ENCODE peak calls at places on chromosomes 13 and 19, in four cellular contexts. F is activated T-cell treated with anti-CD3 and anti-CD28 coated beads for 1 hour, R is M059J, G is Peyer's patch. M is an unnamed sample.

GRCh38 chr19:48881741-48882657 is 9.8 kb downstream of the PPP1R15A start:
- DNase-seq in F (no peak), R (no peak), G (no peak), M (no peak)

GRCh38 chr19:1465191-1466016 is 13.6 kb downstream of the C19orf25 start:
- DNase-seq in F (no peak), R (no peak), G (no peak), M (peak; percentile 63)

GRCh38 chr13:94550030-94550738 is 45.8 kb downstream of the TGDS start:
- DNase-seq in F (no peak), R (peak; percentile 52), G (no peak), M (no peak)

GRCh38 chr13:106484755-106485193 is 50.7 kb downstream of the EFNB2 start:
- DNase-seq in F (no peak), R (no peak), G (no peak), M (no peak)

GRCh38 chr13:28322256-28322895 is 172.6 kb downstream of the FLT1 start:
- DNase-seq in F (no peak), R (peak; percentile 73), G (no peak), M (no peak)

GRCh38 chr13:113091891-113092775 is 13.5 kb upstream of the F7 start:
- DNase-seq in F (no peak), R (no peak), G (no peak), M (no peak)

GRCh38 chr19:1283917-1284292 is 1.8 kb upstream of the EFNA2 start:
- DNase-seq in F (no peak), R (no peak), G (no peak), M (no peak)

GRCh38 chr19:50925734-50926133 is 14.5 kb upstream of the KLK4 start:
- DNase-seq in F (no peak), R (peak; percentile 15), G (no peak), M (no peak)

GRCh38 chr13:43405457-43405856 is 381.3 kb downstream of the ENOX1 start:
- DNase-seq in F (no peak), R (peak; percentile 78), G (no peak), M (no peak)

GRCh38 chr19:4537953-4538600 is 1.8 kb downstream of the LRG1 start:
- DNase-seq in F (no peak), R (no peak), G (no peak), M (no peak)

GRCh38 chr19:48858984-48859710 is 9.3 kb downstream of the PLEKHA4 start:
- DNase-seq in F (peak; percentile 78), R (no peak), G (peak; percentile 85), M (peak; percentile 73)

GRCh38 chr19:56217039-56217949 is 15.2 kb downstream of the ZSCAN5C start:
- DNase-seq in F (no peak), R (peak; percentile 5), G (no peak), M (no peak)

GRCh38 chr19:19385900-19386339 is 19.6 kb upstream of the GATAD2A start:
- DNase-seq in F (peak; percentile 48), R (no peak), G (peak; percentile 52), M (no peak)

GRCh38 chr19:2775556-2776430 is 7.3 kb downstream of the SGTA start:
- DNase-seq in F (peak; percentile 44), R (peak; percentile 81), G (peak; percentile 75), M (peak; percentile 45)

GRCh38 chr19:35090160-35090794 is 25.3 kb upstream of the FXYD3 start:
- DNase-seq in F (peak; percentile 16), R (peak; percentile 56), G (peak; percentile 69), M (peak; percentile 68)

GRCh38 chr13:78100481-78100880 is 181.8 kb upstream of the EDNRB start:
- DNase-seq in F (no peak), R (peak; percentile 15), G (no peak), M (no peak)